ENCODE peak calls at places on chromosomes 12 and 14, in seven cellular contexts. One of them, this sample, is unnamed.

GRCh38 chr14:88962356-88962755 is 137.9 kb downstream of the TTC8 start:
- DNase-seq in GM19239: no peak
- DNase-seq in naive thymus-derived CD8-positive, alpha-beta T cell: no peak
- DNase-seq in GM04503: no peak
- DNase-seq in ovary: no peak
- DNase-seq in CD8-positive, alpha-beta T cell: no peak
- DNase-seq in NCI-H510A treated with DMSO at 0.1 percent for 48 hours: no peak
- DNase-seq in this sample: no peak

GRCh38 chr12:1576410-1577240 is 17.8 kb downstream of the FBXL14 start:
- DNase-seq in GM04503: peak; percentile 62
- DNase-seq in GM19239: no peak
- DNase-seq in ovary: peak; percentile 78
- DNase-seq in naive thymus-derived CD8-positive, alpha-beta T cell: no peak
- DNase-seq in NCI-H510A treated with DMSO at 0.1 percent for 48 hours: no peak
- DNase-seq in CD8-positive, alpha-beta T cell: no peak
- DNase-seq in this sample: no peak

GRCh38 chr12:12779529-12779928 is 5.9 kb upstream of the APOLD1 start:
- DNase-seq in CD8-positive, alpha-beta T cell: no peak
- DNase-seq in GM04503: no peak
- DNase-seq in GM19239: no peak
- DNase-seq in ovary: no peak
- DNase-seq in NCI-H510A treated with DMSO at 0.1 percent for 48 hours: peak; percentile 87
- DNase-seq in naive thymus-derived CD8-positive, alpha-beta T cell: no peak
- DNase-seq in this sample: no peak

GRCh38 chr12:120800665-120801064 is 75.0 kb downstream of the ACADS start:
- DNase-seq in ovary: no peak
- DNase-seq in naive thymus-derived CD8-positive, alpha-beta T cell: no peak
- DNase-seq in CD8-positive, alpha-beta T cell: no peak
- DNase-seq in GM04503: no peak
- DNase-seq in GM19239: no peak
- DNase-seq in NCI-H510A treated with DMSO at 0.1 percent for 48 hours: no peak
- DNase-seq in this sample: no peak

GRCh38 chr14:36666416-36667206 is 5.0 kb downstream of the PAX9 start:
- DNase-seq in GM04503: no peak
- DNase-seq in ovary: no peak
- DNase-seq in CD8-positive, alpha-beta T cell: no peak
- DNase-seq in NCI-H510A treated with DMSO at 0.1 percent for 48 hours: no peak
- DNase-seq in naive thymus-derived CD8-positive, alpha-beta T cell: no peak
- DNase-seq in GM19239: no peak
- DNase-seq in this sample: no peak

GRCh38 chr14:70721542-70721941 is 79.8 kb downstream of the TTC9 start:
- DNase-seq in NCI-H510A treated with DMSO at 0.1 percent for 48 hours: no peak
- DNase-seq in GM04503: no peak
- DNase-seq in CD8-positive, alpha-beta T cell: no peak
- DNase-seq in naive thymus-derived CD8-positive, alpha-beta T cell: no peak
- DNase-seq in GM19239: no peak
- DNase-seq in ovary: no peak
- DNase-seq in this sample: no peak

GRCh38 chr14:91419451-91419850 is 1.8 kb upstream of the CCDC88C start:
- DNase-seq in ovary: no peak
- DNase-seq in GM04503: no peak
- DNase-seq in GM19239: no peak
- DNase-seq in NCI-H510A treated with DMSO at 0.1 percent for 48 hours: no peak
- DNase-seq in CD8-positive, alpha-beta T cell: no peak
- DNase-seq in naive thymus-derived CD8-positive, alpha-beta T cell: no peak
- DNase-seq in this sample: no peak

GRCh38 chr14:29892327-29892726 is 35.3 kb downstream of the PRKD1 start:
- DNase-seq in ovary: no peak
- DNase-seq in CD8-positive, alpha-beta T cell: no peak
- DNase-seq in NCI-H510A treated with DMSO at 0.1 percent for 48 hours: no peak
- DNase-seq in GM19239: no peak
- DNase-seq in naive thymus-derived CD8-positive, alpha-beta T cell: no peak
- DNase-seq in GM04503: peak; percentile 42
- DNase-seq in this sample: no peak

GRCh38 chr12:96220902-96221301 is 26.7 kb downstream of the ELK3 start:
- DNase-seq in ovary: no peak
- DNase-seq in NCI-H510A treated with DMSO at 0.1 percent for 48 hours: no peak
- DNase-seq in naive thymus-derived CD8-positive, alpha-beta T cell: no peak
- DNase-seq in GM04503: no peak
- DNase-seq in CD8-positive, alpha-beta T cell: no peak
- DNase-seq in GM19239: no peak
- DNase-seq in this sample: no peak

GRCh38 chr14:89025581-89026236 is 201.3 kb downstream of the TTC8 start:
- DNase-seq in NCI-H510A treated with DMSO at 0.1 percent for 48 hours: no peak
- DNase-seq in CD8-positive, alpha-beta T cell: no peak
- DNase-seq in GM04503: peak; percentile 81
- DNase-seq in ovary: no peak
- DNase-seq in GM19239: no peak
- DNase-seq in naive thymus-derived CD8-positive, alpha-beta T cell: no peak
- DNase-seq in this sample: no peak

GRCh38 chr12:110932048-110932447 is 11.7 kb upstream of the MYL2 start:
- DNase-seq in ovary: no peak
- DNase-seq in naive thymus-derived CD8-positive, alpha-beta T cell: no peak
- DNase-seq in NCI-H510A treated with DMSO at 0.1 percent for 48 hours: no peak
- DNase-seq in GM04503: no peak
- DNase-seq in GM19239: no peak
- DNase-seq in CD8-positive, alpha-beta T cell: no peak
- DNase-seq in this sample: no peak

GRCh38 chr14:79831198-79831890 is 380.0 kb downstream of the DIO2 start:
- DNase-seq in CD8-positive, alpha-beta T cell: no peak
- DNase-seq in GM19239: no peak
- DNase-seq in naive thymus-derived CD8-positive, alpha-beta T cell: no peak
- DNase-seq in ovary: no peak
- DNase-seq in GM04503: no peak
- DNase-seq in NCI-H510A treated with DMSO at 0.1 percent for 48 hours: no peak
- DNase-seq in this sample: no peak

GRCh38 chr12:113800201-113800600 is 165.9 kb downstream of the RBM19 start:
- DNase-seq in GM04503: no peak
- DNase-seq in naive thymus-derived CD8-positive, alpha-beta T cell: no peak
- DNase-seq in CD8-positive, alpha-beta T cell: no peak
- DNase-seq in NCI-H510A treated with DMSO at 0.1 percent for 48 hours: no peak
- DNase-seq in ovary: no peak
- DNase-seq in GM19239: no peak
- DNase-seq in this sample: no peak

GRCh38 chr14:31947076-31947475 is 130.0 kb upstream of the ARHGAP5 start:
- DNase-seq in naive thymus-derived CD8-positive, alpha-beta T cell: no peak
- DNase-seq in GM04503: no peak
- DNase-seq in NCI-H510A treated with DMSO at 0.1 percent for 48 hours: no peak
- DNase-seq in ovary: no peak
- DNase-seq in GM19239: no peak
- DNase-seq in CD8-positive, alpha-beta T cell: no peak
- DNase-seq in this sample: no peak

GRCh38 chr12:72889791-72890190 is 617.6 kb downstream of the TRHDE start:
- DNase-seq in GM04503: no peak
- DNase-seq in GM19239: no peak
- DNase-seq in CD8-positive, alpha-beta T cell: no peak
- DNase-seq in ovary: no peak
- DNase-seq in naive thymus-derived CD8-positive, alpha-beta T cell: no peak
- DNase-seq in NCI-H510A treated with DMSO at 0.1 percent for 48 hours: no peak
- DNase-seq in this sample: no peak

GRCh38 chr12:95963104-95963503 is 20.0 kb downstream of the AMDHD1 start:
- DNase-seq in ovary: no peak
- DNase-seq in CD8-positive, alpha-beta T cell: no peak
- DNase-seq in GM04503: no peak
- DNase-seq in GM19239: no peak
- DNase-seq in naive thymus-derived CD8-positive, alpha-beta T cell: no peak
- DNase-seq in NCI-H510A treated with DMSO at 0.1 percent for 48 hours: no peak
- DNase-seq in this sample: no peak

GRCh38 chr12:58918475-58918874 is 1.8 kb downstream of the LRIG3 start:
- DNase-seq in CD8-positive, alpha-beta T cell: no peak
- DNase-seq in naive thymus-derived CD8-positive, alpha-beta T cell: no peak
- DNase-seq in ovary: no peak
- DNase-seq in GM19239: no peak
- DNase-seq in NCI-H510A treated with DMSO at 0.1 percent for 48 hours: peak; percentile 52
- DNase-seq in GM04503: no peak
- DNase-seq in this sample: no peak

GRCh38 chr12:79687711-79688270 is 3.0 kb downstream of the PAWR start:
- DNase-seq in GM04503: no peak
- DNase-seq in CD8-positive, alpha-beta T cell: no peak
- DNase-seq in GM19239: no peak
- DNase-seq in naive thymus-derived CD8-positive, alpha-beta T cell: no peak
- DNase-seq in NCI-H510A treated with DMSO at 0.1 percent for 48 hours: peak; percentile 15
- DNase-seq in ovary: no peak
- DNase-seq in this sample: no peak

GRCh38 chr14:34030864-34031263 is 80.0 kb upstream of the EGLN3 start:
- DNase-seq in NCI-H510A treated with DMSO at 0.1 percent for 48 hours: no peak
- DNase-seq in GM04503: no peak
- DNase-seq in naive thymus-derived CD8-positive, alpha-beta T cell: no peak
- DNase-seq in GM19239: no peak
- DNase-seq in ovary: peak; percentile 45
- DNase-seq in CD8-positive, alpha-beta T cell: no peak
- DNase-seq in this sample: no peak

GRCh38 chr14:104280902-104281767 is 142.7 kb downstream of the KIF26A start:
- DNase-seq in CD8-positive, alpha-beta T cell: no peak
- DNase-seq in GM04503: no peak
- DNase-seq in ovary: peak; percentile 17
- DNase-seq in naive thymus-derived CD8-positive, alpha-beta T cell: no peak
- DNase-seq in NCI-H510A treated with DMSO at 0.1 percent for 48 hours: no peak
- DNase-seq in GM19239: no peak
- DNase-seq in this sample: no peak

GRCh38 chr12:68962855-68963455 is 30.0 kb upstream of the CPM start:
- DNase-seq in naive thymus-derived CD8-positive, alpha-beta T cell: no peak
- DNase-seq in GM04503: no peak
- DNase-seq in ovary: no peak
- DNase-seq in GM19239: no peak
- DNase-seq in CD8-positive, alpha-beta T cell: no peak
- DNase-seq in NCI-H510A treated with DMSO at 0.1 percent for 48 hours: no peak
- DNase-seq in this sample: no peak

GRCh38 chr12:2076196-2076570 is 23.4 kb downstream of the CACNA1C start:
- DNase-seq in NCI-H510A treated with DMSO at 0.1 percent for 48 hours: no peak
- DNase-seq in GM04503: no peak
- DNase-seq in CD8-positive, alpha-beta T cell: no peak
- DNase-seq in ovary: peak; percentile 63
- DNase-seq in GM19239: no peak
- DNase-seq in naive thymus-derived CD8-positive, alpha-beta T cell: no peak
- DNase-seq in this sample: no peak

GRCh38 chr14:94542811-94543449 is 18.3 kb upstream of the SERPINA4 start:
- DNase-seq in naive thymus-derived CD8-positive, alpha-beta T cell: no peak
- DNase-seq in GM04503: no peak
- DNase-seq in NCI-H510A treated with DMSO at 0.1 percent for 48 hours: no peak
- DNase-seq in GM19239: no peak
- DNase-seq in CD8-positive, alpha-beta T cell: no peak
- DNase-seq in ovary: no peak
- DNase-seq in this sample: no peak

GRCh38 chr12:11765817-11766794 is 116.6 kb downstream of the ETV6 start:
- DNase-seq in NCI-H510A treated with DMSO at 0.1 percent for 48 hours: no peak
- DNase-seq in ovary: no peak
- DNase-seq in GM19239: no peak
- DNase-seq in naive thymus-derived CD8-positive, alpha-beta T cell: no peak
- DNase-seq in GM04503: peak; percentile 52
- DNase-seq in CD8-positive, alpha-beta T cell: no peak
- DNase-seq in this sample: no peak

GRCh38 chr14:101404426-101405170 is 156.7 kb upstream of the DIO3 start:
- DNase-seq in GM19239: no peak
- DNase-seq in CD8-positive, alpha-beta T cell: no peak
- DNase-seq in ovary: no peak
- DNase-seq in GM04503: no peak
- DNase-seq in NCI-H510A treated with DMSO at 0.1 percent for 48 hours: no peak
- DNase-seq in naive thymus-derived CD8-positive, alpha-beta T cell: no peak
- DNase-seq in this sample: no peak

GRCh38 chr12:75480469-75480949 is at the start of gene GLIPR1:
- DNase-seq in naive thymus-derived CD8-positive, alpha-beta T cell: peak; percentile 49
- DNase-seq in NCI-H510A treated with DMSO at 0.1 percent for 48 hours: no peak
- DNase-seq in CD8-positive, alpha-beta T cell: peak; percentile 43
- DNase-seq in ovary: peak; percentile 69
- DNase-seq in GM04503: peak; percentile 96
- DNase-seq in GM19239: peak; percentile 15
- DNase-seq in this sample: peak; percentile 42

GRCh38 chr12:120229071-120229582 is 28.2 kb upstream of the RPLP0 start:
- DNase-seq in GM04503: no peak
- DNase-seq in NCI-H510A treated with DMSO at 0.1 percent for 48 hours: peak; percentile 73
- DNase-seq in ovary: peak; percentile 61
- DNase-seq in naive thymus-derived CD8-positive, alpha-beta T cell: no peak
- DNase-seq in CD8-positive, alpha-beta T cell: no peak
- DNase-seq in GM19239: no peak
- DNase-seq in this sample: no peak

This sample was measured in H54.